ENCODE peak calls at places on chromosomes 16 and 17, in six cellular contexts. One of them, this sample, is unnamed.

GRCh38 chr16:17566656-17567450 is 96.1 kb upstream of the XYLT1 start:
- DNase-seq in WTC11: no peak
- DNase-seq in stimulated activated CD4-positive, alpha-beta T cell treated with anti-CD3 and anti-CD28 coated beads, Interleukin-1b, Interleukin-23, amount 100 ng/mL, for 48 hours: no peak
- DNase-seq in EL: no peak
- DNase-seq in Ammon's horn: no peak
- DNase-seq in T-helper 1 cell: no peak
- DNase-seq in this sample: no peak

GRCh38 chr16:59249049-59249448 is 514.9 kb upstream of the GOT2 start:
- DNase-seq in stimulated activated CD4-positive, alpha-beta T cell treated with anti-CD3 and anti-CD28 coated beads, Interleukin-1b, Interleukin-23, amount 100 ng/mL, for 48 hours: no peak
- DNase-seq in WTC11: peak
- DNase-seq in T-helper 1 cell: no peak
- DNase-seq in EL: no peak
- DNase-seq in Ammon's horn: no peak
- DNase-seq in this sample: no peak

GRCh38 chr16:4893103-4893862 is 43.7 kb downstream of the PPL start:
- DNase-seq in EL: no peak
- DNase-seq in Ammon's horn: no peak
- DNase-seq in stimulated activated CD4-positive, alpha-beta T cell treated with anti-CD3 and anti-CD28 coated beads, Interleukin-1b, Interleukin-23, amount 100 ng/mL, for 48 hours: no peak
- DNase-seq in T-helper 1 cell: no peak
- DNase-seq in WTC11: no peak
- DNase-seq in this sample: no peak

GRCh38 chr17:77944390-77945222 is 13.9 kb upstream of the TNRC6C start:
- DNase-seq in Ammon's horn: no peak
- DNase-seq in EL: no peak
- DNase-seq in T-helper 1 cell: no peak
- DNase-seq in WTC11: no peak
- DNase-seq in stimulated activated CD4-positive, alpha-beta T cell treated with anti-CD3 and anti-CD28 coated beads, Interleukin-1b, Interleukin-23, amount 100 ng/mL, for 48 hours: no peak
- DNase-seq in this sample: no peak

GRCh38 chr17:44293509-44294226 is 14.7 kb upstream of the RUNDC3A start:
- DNase-seq in stimulated activated CD4-positive, alpha-beta T cell treated with anti-CD3 and anti-CD28 coated beads, Interleukin-1b, Interleukin-23, amount 100 ng/mL, for 48 hours: no peak
- DNase-seq in T-helper 1 cell: no peak
- DNase-seq in WTC11: no peak
- DNase-seq in Ammon's horn: no peak
- DNase-seq in EL: no peak
- DNase-seq in this sample: no peak

GRCh38 chr17:2898255-2898926 is 102.2 kb downstream of the RAP1GAP2 start:
- DNase-seq in WTC11: no peak
- DNase-seq in EL: no peak
- DNase-seq in stimulated activated CD4-positive, alpha-beta T cell treated with anti-CD3 and anti-CD28 coated beads, Interleukin-1b, Interleukin-23, amount 100 ng/mL, for 48 hours: no peak
- DNase-seq in T-helper 1 cell: no peak
- DNase-seq in Ammon's horn: no peak
- DNase-seq in this sample: no peak

GRCh38 chr17:740240-741055 is 8.1 kb downstream of the TLCD3A start:
- DNase-seq in WTC11: no peak
- DNase-seq in T-helper 1 cell: peak
- DNase-seq in EL: no peak
- DNase-seq in stimulated activated CD4-positive, alpha-beta T cell treated with anti-CD3 and anti-CD28 coated beads, Interleukin-1b, Interleukin-23, amount 100 ng/mL, for 48 hours: peak
- DNase-seq in Ammon's horn: peak
- DNase-seq in this sample: peak

GRCh38 chr16:89657442-89658220 is at the start of the genes CHMP1A and SPATA33:
- DNase-seq in stimulated activated CD4-positive, alpha-beta T cell treated with anti-CD3 and anti-CD28 coated beads, Interleukin-1b, Interleukin-23, amount 100 ng/mL, for 48 hours: peak
- DNase-seq in EL: peak
- DNase-seq in T-helper 1 cell: peak
- DNase-seq in Ammon's horn: peak
- DNase-seq in WTC11: peak
- DNase-seq in this sample: peak

GRCh38 chr16:24541534-24541933 is 2.2 kb downstream of the RBBP6 start:
- DNase-seq in T-helper 1 cell: peak
- DNase-seq in EL: no peak
- DNase-seq in WTC11: no peak
- DNase-seq in Ammon's horn: no peak
- DNase-seq in stimulated activated CD4-positive, alpha-beta T cell treated with anti-CD3 and anti-CD28 coated beads, Interleukin-1b, Interleukin-23, amount 100 ng/mL, for 48 hours: no peak
- DNase-seq in this sample: no peak

GRCh38 chr16:87611456-87611855 is 9.1 kb downstream of the JPH3 start:
- DNase-seq in stimulated activated CD4-positive, alpha-beta T cell treated with anti-CD3 and anti-CD28 coated beads, Interleukin-1b, Interleukin-23, amount 100 ng/mL, for 48 hours: no peak
- DNase-seq in T-helper 1 cell: no peak
- DNase-seq in Ammon's horn: no peak
- DNase-seq in EL: no peak
- DNase-seq in WTC11: no peak
- DNase-seq in this sample: no peak

GRCh38 chr17:36136031-36136430 is 32.4 kb downstream of the CCL4 start:
- DNase-seq in T-helper 1 cell: no peak
- DNase-seq in stimulated activated CD4-positive, alpha-beta T cell treated with anti-CD3 and anti-CD28 coated beads, Interleukin-1b, Interleukin-23, amount 100 ng/mL, for 48 hours: no peak
- DNase-seq in Ammon's horn: no peak
- DNase-seq in EL: no peak
- DNase-seq in WTC11: no peak
- DNase-seq in this sample: no peak

This sample was measured in activated T-cell treated with anti-CD3 and anti-CD28 coated beads, Interleukin-2, amount 50 U/mL, for 48 hours.